ENCODE peak calls at places on chromosomes 6 and 20, in ten cellular contexts. Q is hypothalamus; F is GM23248; X is AG08396; J is naive thymus-derived CD8-positive, alpha-beta T cell; U is kidney tubule cell; E is substantia nigra; A is activated CD4-positive, alpha-beta T cell treated with anti-CD3 and anti-CD28 coated beads, Interleukin-2, amount 10 ng/mL, durations not matched to agents 7 days and 5 days; H is fibroblast of mammary gland; G is sciatic nerve. S is an unnamed sample.

GRCh38 chr20:38152175-38153010 is 12.7 kb downstream of the TGM2 start:
- DNase-seq in Q (peak), F (peak), X (peak), J (no peak), U (peak), E (no peak), A (peak), H (peak), G (peak), S (no peak)

GRCh38 chr6:106972500-106972899 is 2.0 kb downstream of the CD24 start:
- DNase-seq in Q (no peak), F (no peak), X (no peak), J (no peak), U (peak), E (no peak), A (no peak), H (no peak), G (no peak), S (no peak)

GRCh38 chr6:138258991-138259390 is 40.7 kb upstream of the PBOV1 start:
- DNase-seq in Q (no peak), F (no peak), X (no peak), J (no peak), U (no peak), E (no peak), A (no peak), H (no peak), G (no peak), S (no peak)

GRCh38 chr20:62900052-62900691 is 26.1 kb downstream of the DIDO1 start:
- DNase-seq in Q (peak), F (peak), X (peak), J (peak), U (peak), E (peak), A (peak), H (peak), G (peak), S (peak)

GRCh38 chr20:17854307-17854903 is 114.2 kb downstream of the SNX5 start:
- DNase-seq in Q (peak), F (peak), X (peak), J (no peak), U (peak), E (peak), A (no peak), H (peak), G (no peak), S (no peak)

GRCh38 chr6:138795809-138796469 is at the start of gene ECT2L:
- DNase-seq in Q (peak), F (peak), X (peak), J (no peak), U (peak), E (no peak), A (no peak), H (peak), G (peak), S (peak)

GRCh38 chr6:154430494-154430919 is 73.9 kb upstream of the IPCEF1 start:
- DNase-seq in Q (no peak), F (no peak), X (no peak), J (no peak), U (peak), E (no peak), A (no peak), H (no peak), G (no peak), S (no peak)

GRCh38 chr6:1013656-1014430 is 298.1 kb upstream of the FOXQ1 start:
- DNase-seq in Q (no peak), F (no peak), X (no peak), J (no peak), U (no peak), E (no peak), A (no peak), H (no peak), G (no peak), S (no peak)

GRCh38 chr6:49856282-49856681 is 10.1 kb downstream of the CRISP1 start:
- DNase-seq in Q (no peak), F (no peak), X (no peak), J (no peak), U (no peak), E (no peak), A (no peak), H (no peak), G (no peak), S (no peak)

GRCh38 chr6:89612121-89612520 is 26.4 kb downstream of the LYRM2 start:
- DNase-seq in Q (no peak), F (no peak), X (no peak), J (no peak), U (no peak), E (no peak), A (no peak), H (no peak), G (no peak), S (no peak)

GRCh38 chr6:138004423-138005287 is 102.6 kb downstream of the PERP start:
- DNase-seq in Q (no peak), F (peak), X (peak), J (no peak), U (peak), E (no peak), A (peak), H (peak), G (no peak), S (no peak)

GRCh38 chr6:149614352-149614751 is 34.2 kb downstream of the KATNA1 start:
- DNase-seq in Q (no peak), F (peak), X (no peak), J (no peak), U (no peak), E (no peak), A (no peak), H (peak), G (no peak), S (no peak)

GRCh38 chr6:14917101-14917500 is 328.8 kb upstream of the JARID2 start:
- DNase-seq in Q (no peak), F (peak), X (peak), J (no peak), U (peak), E (no peak), A (no peak), H (peak), G (no peak), S (no peak)

GRCh38 chr6:3380344-3381232 is 76.3 kb downstream of the SLC22A23 start:
- DNase-seq in Q (no peak), F (no peak), X (no peak), J (no peak), U (no peak), E (no peak), A (no peak), H (no peak), G (no peak), S (no peak)

GRCh38 chr6:149293244-149293643 is 24.3 kb upstream of the TAB2 start:
- DNase-seq in Q (no peak), F (no peak), X (no peak), J (no peak), U (no peak), E (no peak), A (no peak), H (no peak), G (no peak), S (no peak)

GRCh38 chr6:48990746-48991145 is 472.3 kb downstream of the MMUT start:
- DNase-seq in Q (no peak), F (no peak), X (peak), J (no peak), U (no peak), E (no peak), A (no peak), H (no peak), G (no peak), S (no peak)

GRCh38 chr6:163170294-163170883 is 244.1 kb upstream of the QKI start:
- DNase-seq in Q (no peak), F (peak), X (no peak), J (no peak), U (peak), E (no peak), A (peak), H (no peak), G (no peak), S (no peak)

GRCh38 chr6:166007349-166008263 is 160.0 kb downstream of the TBXT start:
- DNase-seq in Q (no peak), F (peak), X (peak), J (no peak), U (peak), E (no peak), A (no peak), H (peak), G (peak), S (no peak)

GRCh38 chr6:135281227-135281626 is 100.1 kb downstream of the MYB start:
- DNase-seq in Q (no peak), F (no peak), X (no peak), J (no peak), U (no peak), E (no peak), A (no peak), H (peak), G (no peak), S (no peak)

GRCh38 chr6:139161817-139162284 is 27.0 kb downstream of the HECA start:
- DNase-seq in Q (no peak), F (peak), X (no peak), J (peak), U (peak), E (no peak), A (peak), H (no peak), G (no peak), S (no peak)

GRCh38 chr6:83119742-83120300 is 52.4 kb downstream of the DOP1A start:
- DNase-seq in Q (no peak), F (no peak), X (no peak), J (no peak), U (peak), E (no peak), A (no peak), H (no peak), G (no peak), S (no peak)

GRCh38 chr6:163941471-163941980 is 527.0 kb downstream of the QKI start:
- DNase-seq in Q (peak), F (no peak), X (no peak), J (no peak), U (no peak), E (no peak), A (no peak), H (no peak), G (no peak), S (no peak)

GRCh38 chr6:170037541-170038250 is 253.2 kb downstream of the DLL1 start:
- DNase-seq in Q (no peak), F (peak), X (peak), J (no peak), U (no peak), E (no peak), A (no peak), H (peak), G (peak), S (no peak)

GRCh38 chr6:134295953-134296553 is 21.9 kb downstream of the SGK1 start:
- DNase-seq in Q (no peak), F (peak), X (peak), J (no peak), U (peak), E (no peak), A (no peak), H (peak), G (no peak), S (no peak)

GRCh38 chr6:6588064-6588923 is at the start of gene LY86:
- DNase-seq in Q (no peak), F (no peak), X (no peak), J (no peak), U (no peak), E (no peak), A (peak), H (no peak), G (no peak), S (no peak)

GRCh38 chr6:3239110-3239830 is 11.8 kb upstream of the TUBB2B start:
- DNase-seq in Q (no peak), F (no peak), X (no peak), J (no peak), U (no peak), E (no peak), A (no peak), H (no peak), G (peak), S (no peak)